ENCODE peak calls at places on chromosomes 5 and 9, in eight cellular contexts. S is M059J; M is NCI-H1105 treated with DMSO at 0.1 percent for 48 hours; H is activated CD8-positive, alpha-beta memory T cell treated with anti-CD3 and anti-CD28 coated beads for 48 hours; X is GM23338; R is stimulated activated CD8-positive, alpha-beta memory T cell treated with anti-CD3 and anti-CD28 coated beads, Interleukin-4, amount 100 ng/mL, for 24 hours; W is Daoy; Z is brain pericyte. B is an unnamed sample.

GRCh38 chr5:16787278-16787677 is 148.8 kb downstream of the MYO10 start:
- DNase-seq in R (no peak), W (no peak), H (no peak), X (no peak), M (no peak), S (no peak), Z (no peak), B (no peak)

GRCh38 chr9:35820076-35820475 is 5.2 kb upstream of the HINT2 start:
- DNase-seq in R (no peak), S (peak), H (no peak), W (peak), M (no peak), X (no peak), Z (no peak), B (peak)

GRCh38 chr9:107222020-107222522 is 61.0 kb upstream of the RAD23B start:
- DNase-seq in M (no peak), W (peak), X (no peak), R (no peak), Z (peak), S (peak), H (no peak), B (peak)

GRCh38 chr5:154071799-154072781 is 33.3 kb downstream of the MFAP3 start:
- DNase-seq in W (peak), X (peak), M (peak), R (peak), H (peak), Z (peak), S (peak), B (peak)

GRCh38 chr5:116750626-116751188 is 176.1 kb upstream of the SEMA6A start:
- DNase-seq in M (no peak), H (no peak), S (no peak), W (no peak), X (no peak), Z (no peak), R (no peak), B (no peak)

GRCh38 chr5:105146867-105147266 is 1584.3 kb upstream of the NUDT12 start:
- DNase-seq in X (no peak), R (no peak), Z (no peak), H (no peak), W (no peak), S (peak), M (no peak), B (no peak)

GRCh38 chr9:126160067-126160853 is 166.4 kb upstream of the MVB12B start:
- DNase-seq in Z (no peak), S (no peak), W (no peak), H (no peak), X (no peak), R (no peak), M (no peak), B (no peak)

GRCh38 chr5:79743846-79744605 is 54.4 kb downstream of the CMYA5 start:
- DNase-seq in Z (no peak), R (no peak), W (no peak), X (peak), M (no peak), S (no peak), H (no peak), B (no peak)

GRCh38 chr5:32961066-32961429 is 249.9 kb downstream of the NPR3 start:
- DNase-seq in Z (no peak), R (no peak), M (no peak), W (no peak), S (peak), X (no peak), H (no peak), B (peak)

GRCh38 chr5:122743231-122743630 is 31.6 kb upstream of the SNX2 start:
- DNase-seq in X (no peak), S (no peak), R (no peak), W (no peak), H (no peak), Z (no peak), M (no peak), B (no peak)

GRCh38 chr5:161546463-161547301 is at the start of gene GABRB2:
- DNase-seq in X (peak), W (peak), M (peak), H (no peak), S (peak), R (no peak), Z (no peak), B (peak)